ENCODE peak calls at places on chromosomes 5 and 9, in four cellular contexts. T is brain microvascular endothelial cell, B is suprapubic skin, S is NCI-H510A treated with DMSO at 0.1 percent for 48 hours. W is an unnamed sample.

GRCh38 chr5:115640274-115640673 is 14.4 kb upstream of the TMED7 start:
- DNase-seq in B (no peak), T (no peak), S (no peak), W (no peak)

GRCh38 chr5:38906503-38906902 is 60.7 kb downstream of the OSMR start:
- DNase-seq in B (no peak), S (no peak), T (no peak), W (no peak)

GRCh38 chr9:95494022-95494415 is 22.8 kb downstream of the PTCH1 start:
- DNase-seq in S (peak; percentile 91), B (no peak), T (no peak), W (peak; percentile 82)

GRCh38 chr5:38118080-38118479 is 140.3 kb upstream of the EGFLAM start:
- DNase-seq in T (no peak), B (no peak), S (no peak), W (no peak)

GRCh38 chr5:34005211-34005610 is 2.6 kb downstream of the AMACR start:
- DNase-seq in S (no peak), B (no peak), T (no peak), W (no peak)

GRCh38 chr9:120742951-120743416 is 28.7 kb upstream of the MEGF9 start:
- DNase-seq in T (no peak), S (peak; percentile 11), B (no peak), W (peak; percentile 30)

GRCh38 chr9:113516840-113517577 is 53.5 kb downstream of the RGS3 start:
- DNase-seq in T (no peak), S (no peak), B (no peak), W (no peak)

GRCh38 chr5:69485471-69485870 is 7.1 kb upstream of the OCLN start:
- DNase-seq in T (no peak), S (peak; percentile 45), B (no peak), W (no peak)

GRCh38 chr9:133148351-133149129 is 15.2 kb downstream of the GBGT1 start:
- DNase-seq in S (peak; percentile 18), B (peak; percentile 87), T (no peak), W (no peak)

GRCh38 chr5:91632871-91633270 is 249.8 kb upstream of the ARRDC3 start:
- DNase-seq in B (no peak), T (no peak), S (peak; percentile 47), W (peak; percentile 79)

GRCh38 chr9:133463234-133463863 is 3.6 kb downstream of the CACFD1 start:
- DNase-seq in S (peak; percentile 67), T (no peak), B (no peak), W (no peak)

GRCh38 chr9:92359380-92360007 is 33.7 kb downstream of the CENPP start:
- DNase-seq in T (no peak), B (no peak), S (no peak), W (no peak)

GRCh38 chr5:111857633-111858032 is 100.6 kb upstream of the NREP start:
- DNase-seq in S (no peak), B (no peak), T (no peak), W (no peak)

GRCh38 chr9:109355564-109356297 is 34.9 kb upstream of the EPB41L4B start:
- DNase-seq in B (no peak), T (no peak), S (no peak), W (no peak)

GRCh38 chr5:126490167-126490937 is 67.1 kb downstream of the GRAMD2B start:
- DNase-seq in S (no peak), T (no peak), B (no peak), W (no peak)

GRCh38 chr9:37191403-37192089 is 71.2 kb downstream of the ZCCHC7 start:
- DNase-seq in T (no peak), S (no peak), B (no peak), W (no peak)

GRCh38 chr5:57174850-57175525 is 1.1 kb downstream of the GPBP1 start:
- DNase-seq in B (no peak), T (no peak), S (peak; percentile 9), W (no peak)

GRCh38 chr9:123622696-123623095 is 266.7 kb downstream of the CRB2 start:
- DNase-seq in S (no peak), B (no peak), T (no peak), W (no peak)

GRCh38 chr5:113059232-113059805 is 82.7 kb downstream of the DCP2 start:
- DNase-seq in B (no peak), S (no peak), T (no peak), W (no peak)

GRCh38 chr5:136094189-136094912 is 38.3 kb upstream of the SMAD5 start:
- DNase-seq in S (no peak), T (no peak), B (no peak), W (no peak)

GRCh38 chr9:34589656-34590375 is at the start of gene CNTFR:
- DNase-seq in S (peak; percentile 9), B (no peak), T (no peak), W (no peak)

GRCh38 chr5:12825163-12825562 is 920.9 kb upstream of the CTNND2 start:
- DNase-seq in S (no peak), T (no peak), B (no peak), W (no peak)

GRCh38 chr5:140869555-140869886 is 764 bp downstream of the PCDHA11 start:
- DNase-seq in S (no peak), T (no peak), B (no peak), W (no peak)

GRCh38 chr9:138017200-138017599 is 139.6 kb downstream of the CACNA1B start:
- DNase-seq in S (no peak), T (no peak), B (no peak), W (no peak)

GRCh38 chr9:89185980-89186379 is 7.4 kb upstream of the SHC3 start:
- DNase-seq in B (no peak), T (no peak), S (no peak), W (no peak)

GRCh38 chr5:59275537-59276276 is 617.8 kb downstream of the PDE4D start:
- DNase-seq in S (no peak), T (peak; percentile 77), B (no peak), W (no peak)

GRCh38 chr9:13175732-13176131 is 103.8 kb downstream of the MPDZ start:
- DNase-seq in B (no peak), T (no peak), S (no peak), W (no peak)

GRCh38 chr5:141399555-141400258 is 2.0 kb downstream of the PCDHGB5 start:
- DNase-seq in S (no peak), B (no peak), T (no peak), W (no peak)

GRCh38 chr9:109039539-109039938 is 26.2 kb upstream of the CTNNAL1 start:
- DNase-seq in T (no peak), S (no peak), B (no peak), W (no peak)

GRCh38 chr5:12272389-12272788 is 368.1 kb upstream of the CTNND2 start:
- DNase-seq in S (no peak), B (no peak), T (no peak), W (no peak)